ENCODE peak calls at places on chromosome 21, in nine cellular contexts. One of them, this sample, is unnamed.

GRCh38 chr21:18384771-18385170 is 18.8 kb downstream of the TMPRSS15 start:
- DNase-seq in lower lobe of right lung: no peak
- DNase-seq in mammary epithelial cell: peak
- DNase-seq in brain microvascular endothelial cell: no peak
- DNase-seq in mesendoderm: peak
- DNase-seq in hepatocyte: peak
- DNase-seq in body of pancreas: no peak
- DNase-seq in heart left ventricle: no peak
- DNase-seq in Karpas-422: peak
- DNase-seq in this sample: no peak

GRCh38 chr21:43864806-43865470 is at the start of gene AGPAT3:
- DNase-seq in Karpas-422: peak
- DNase-seq in hepatocyte: peak
- DNase-seq in brain microvascular endothelial cell: no peak
- DNase-seq in body of pancreas: no peak
- DNase-seq in heart left ventricle: peak
- DNase-seq in mammary epithelial cell: no peak
- DNase-seq in lower lobe of right lung: no peak
- DNase-seq in mesendoderm: no peak
- DNase-seq in this sample: no peak

GRCh38 chr21:43603641-43604504 is 55.4 kb downstream of the HSF2BP start:
- DNase-seq in mesendoderm: peak
- DNase-seq in brain microvascular endothelial cell: peak
- DNase-seq in mammary epithelial cell: peak
- DNase-seq in heart left ventricle: no peak
- DNase-seq in body of pancreas: no peak
- DNase-seq in Karpas-422: no peak
- DNase-seq in hepatocyte: no peak
- DNase-seq in lower lobe of right lung: no peak
- DNase-seq in this sample: no peak

GRCh38 chr21:43269461-43269860 is 100.7 kb downstream of the CRYAA start:
- DNase-seq in lower lobe of right lung: peak
- DNase-seq in brain microvascular endothelial cell: no peak
- DNase-seq in mammary epithelial cell: no peak
- DNase-seq in Karpas-422: peak
- DNase-seq in body of pancreas: no peak
- DNase-seq in hepatocyte: no peak
- DNase-seq in mesendoderm: peak
- DNase-seq in heart left ventricle: peak
- DNase-seq in this sample: no peak

GRCh38 chr21:14646893-14647292 is 100.8 kb upstream of the SAMSN1 start:
- DNase-seq in mammary epithelial cell: no peak
- DNase-seq in body of pancreas: no peak
- DNase-seq in mesendoderm: no peak
- DNase-seq in brain microvascular endothelial cell: no peak
- DNase-seq in Karpas-422: no peak
- DNase-seq in heart left ventricle: no peak
- DNase-seq in hepatocyte: no peak
- DNase-seq in lower lobe of right lung: no peak
- DNase-seq in this sample: no peak

GRCh38 chr21:18298228-18298627 is 53.6 kb downstream of the CHODL start:
- DNase-seq in mammary epithelial cell: no peak
- DNase-seq in body of pancreas: no peak
- DNase-seq in hepatocyte: no peak
- DNase-seq in mesendoderm: peak
- DNase-seq in lower lobe of right lung: no peak
- DNase-seq in brain microvascular endothelial cell: no peak
- DNase-seq in Karpas-422: no peak
- DNase-seq in heart left ventricle: no peak
- DNase-seq in this sample: no peak

GRCh38 chr21:19468981-19469715 is 1065.6 kb upstream of the TMPRSS15 start:
- DNase-seq in mammary epithelial cell: no peak
- DNase-seq in mesendoderm: no peak
- DNase-seq in brain microvascular endothelial cell: no peak
- DNase-seq in hepatocyte: peak
- DNase-seq in body of pancreas: no peak
- DNase-seq in Karpas-422: no peak
- DNase-seq in lower lobe of right lung: no peak
- DNase-seq in heart left ventricle: no peak
- DNase-seq in this sample: no peak

GRCh38 chr21:27813750-27814149 is 846.9 kb upstream of the ADAMTS5 start:
- DNase-seq in heart left ventricle: peak
- DNase-seq in brain microvascular endothelial cell: no peak
- DNase-seq in Karpas-422: no peak
- DNase-seq in hepatocyte: no peak
- DNase-seq in body of pancreas: no peak
- DNase-seq in lower lobe of right lung: no peak
- DNase-seq in mammary epithelial cell: peak
- DNase-seq in mesendoderm: no peak
- DNase-seq in this sample: no peak

GRCh38 chr21:25370311-25370744 is 237.0 kb downstream of the MRPL39 start:
- DNase-seq in lower lobe of right lung: no peak
- DNase-seq in mesendoderm: peak
- DNase-seq in hepatocyte: peak
- DNase-seq in body of pancreas: peak
- DNase-seq in heart left ventricle: no peak
- DNase-seq in mammary epithelial cell: peak
- DNase-seq in brain microvascular endothelial cell: peak
- DNase-seq in Karpas-422: no peak
- DNase-seq in this sample: no peak

GRCh38 chr21:23017989-23018388 is 2019.8 kb downstream of the NCAM2 start:
- DNase-seq in mammary epithelial cell: no peak
- DNase-seq in brain microvascular endothelial cell: no peak
- DNase-seq in hepatocyte: no peak
- DNase-seq in lower lobe of right lung: no peak
- DNase-seq in mesendoderm: no peak
- DNase-seq in heart left ventricle: no peak
- DNase-seq in body of pancreas: no peak
- DNase-seq in Karpas-422: no peak
- DNase-seq in this sample: no peak
- H3K27ac ChIP-seq in mammary epithelial cell: no peak
- H3K27ac ChIP-seq in brain microvascular endothelial cell: no peak
- H3K27ac ChIP-seq in hepatocyte: no peak
- H3K27ac ChIP-seq in lower lobe of right lung: no peak
- H3K27ac ChIP-seq in mesendoderm: no peak
- H3K27ac ChIP-seq in heart left ventricle: no peak
- H3K27ac ChIP-seq in body of pancreas: no peak
- H3K27ac ChIP-seq in Karpas-422: no peak
- H3K27ac ChIP-seq in this sample: no peak

DNA sequence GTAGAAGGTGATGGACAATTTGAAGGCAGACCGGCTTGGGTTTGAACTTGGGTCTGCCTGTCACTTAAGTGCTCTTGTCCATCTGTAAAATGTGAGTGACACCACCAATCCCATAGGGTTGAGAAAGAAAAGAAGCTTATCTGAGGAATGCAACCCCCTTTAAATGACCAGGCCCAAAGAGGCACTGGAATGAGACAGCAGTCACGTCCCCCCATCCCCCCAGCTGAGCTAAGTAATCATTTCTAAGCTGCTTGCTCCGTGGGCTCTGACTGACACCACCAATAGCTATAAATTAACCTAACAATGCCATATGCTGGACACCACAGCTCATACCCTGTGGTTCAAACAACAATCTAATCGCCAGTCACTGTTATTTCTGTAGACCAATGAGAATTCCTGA is 15.1 kb downstream of the LCA5L start:
- DNase-seq in body of pancreas: no peak
- DNase-seq in Karpas-422: no peak
- DNase-seq in hepatocyte: no peak
- DNase-seq in brain microvascular endothelial cell: no peak
- DNase-seq in lower lobe of right lung: no peak
- DNase-seq in mesendoderm: peak
- DNase-seq in heart left ventricle: no peak
- DNase-seq in mammary epithelial cell: no peak
- DNase-seq in this sample: no peak
- H3K27ac ChIP-seq in body of pancreas: no peak
- H3K27ac ChIP-seq in Karpas-422: no peak
- H3K27ac ChIP-seq in hepatocyte: no peak
- H3K27ac ChIP-seq in brain microvascular endothelial cell: no peak
- H3K27ac ChIP-seq in lower lobe of right lung: no peak
- H3K27ac ChIP-seq in mesendoderm: peak
- H3K27ac ChIP-seq in heart left ventricle: no peak
- H3K27ac ChIP-seq in mammary epithelial cell: no peak
- H3K27ac ChIP-seq in this sample: no peak

GRCh38 chr21:37036177-37036576 is 29.7 kb downstream of the RIPPLY3 start:
- DNase-seq in mesendoderm: no peak
- DNase-seq in lower lobe of right lung: no peak
- DNase-seq in brain microvascular endothelial cell: no peak
- DNase-seq in hepatocyte: no peak
- DNase-seq in Karpas-422: no peak
- DNase-seq in mammary epithelial cell: no peak
- DNase-seq in heart left ventricle: no peak
- DNase-seq in body of pancreas: no peak
- DNase-seq in this sample: no peak

GRCh38 chr21:37028579-37028978 is 22.1 kb downstream of the RIPPLY3 start:
- DNase-seq in lower lobe of right lung: no peak
- DNase-seq in brain microvascular endothelial cell: no peak
- DNase-seq in mammary epithelial cell: no peak
- DNase-seq in body of pancreas: no peak
- DNase-seq in mesendoderm: no peak
- DNase-seq in heart left ventricle: no peak
- DNase-seq in Karpas-422: no peak
- DNase-seq in hepatocyte: no peak
- DNase-seq in this sample: no peak

GRCh38 chr21:37030864-37031263 is 24.4 kb downstream of the RIPPLY3 start:
- DNase-seq in heart left ventricle: no peak
- DNase-seq in lower lobe of right lung: no peak
- DNase-seq in mammary epithelial cell: no peak
- DNase-seq in body of pancreas: no peak
- DNase-seq in Karpas-422: no peak
- DNase-seq in mesendoderm: no peak
- DNase-seq in brain microvascular endothelial cell: no peak
- DNase-seq in hepatocyte: no peak
- DNase-seq in this sample: no peak

GRCh38 chr21:37032293-37032692 is 25.8 kb downstream of the RIPPLY3 start:
- DNase-seq in brain microvascular endothelial cell: no peak
- DNase-seq in lower lobe of right lung: no peak
- DNase-seq in hepatocyte: no peak
- DNase-seq in body of pancreas: no peak
- DNase-seq in mesendoderm: no peak
- DNase-seq in Karpas-422: no peak
- DNase-seq in mammary epithelial cell: no peak
- DNase-seq in heart left ventricle: no peak
- DNase-seq in this sample: no peak

GRCh38 chr21:37032877-37033471 is 26.5 kb downstream of the RIPPLY3 start:
- DNase-seq in body of pancreas: no peak
- DNase-seq in hepatocyte: peak
- DNase-seq in lower lobe of right lung: no peak
- DNase-seq in Karpas-422: no peak
- DNase-seq in mammary epithelial cell: peak
- DNase-seq in heart left ventricle: no peak
- DNase-seq in mesendoderm: no peak
- DNase-seq in brain microvascular endothelial cell: peak
- DNase-seq in this sample: no peak
- H3K27ac ChIP-seq in body of pancreas: no peak
- H3K27ac ChIP-seq in hepatocyte: no peak
- H3K27ac ChIP-seq in lower lobe of right lung: no peak
- H3K27ac ChIP-seq in Karpas-422: no peak
- H3K27ac ChIP-seq in mammary epithelial cell: no peak
- H3K27ac ChIP-seq in heart left ventricle: no peak
- H3K27ac ChIP-seq in mesendoderm: no peak
- H3K27ac ChIP-seq in brain microvascular endothelial cell: no peak
- H3K27ac ChIP-seq in this sample: no peak

GRCh38 chr21:32367158-32367557 is 25.7 kb downstream of the URB1 start:
- DNase-seq in mammary epithelial cell: no peak
- DNase-seq in hepatocyte: no peak
- DNase-seq in heart left ventricle: no peak
- DNase-seq in body of pancreas: no peak
- DNase-seq in lower lobe of right lung: no peak
- DNase-seq in Karpas-422: no peak
- DNase-seq in brain microvascular endothelial cell: no peak
- DNase-seq in mesendoderm: no peak
- DNase-seq in this sample: no peak
- H3K27ac ChIP-seq in mammary epithelial cell: no peak
- H3K27ac ChIP-seq in hepatocyte: no peak
- H3K27ac ChIP-seq in heart left ventricle: peak
- H3K27ac ChIP-seq in body of pancreas: no peak
- H3K27ac ChIP-seq in lower lobe of right lung: no peak
- H3K27ac ChIP-seq in Karpas-422: no peak
- H3K27ac ChIP-seq in brain microvascular endothelial cell: no peak
- H3K27ac ChIP-seq in mesendoderm: no peak
- H3K27ac ChIP-seq in this sample: no peak

DNA sequence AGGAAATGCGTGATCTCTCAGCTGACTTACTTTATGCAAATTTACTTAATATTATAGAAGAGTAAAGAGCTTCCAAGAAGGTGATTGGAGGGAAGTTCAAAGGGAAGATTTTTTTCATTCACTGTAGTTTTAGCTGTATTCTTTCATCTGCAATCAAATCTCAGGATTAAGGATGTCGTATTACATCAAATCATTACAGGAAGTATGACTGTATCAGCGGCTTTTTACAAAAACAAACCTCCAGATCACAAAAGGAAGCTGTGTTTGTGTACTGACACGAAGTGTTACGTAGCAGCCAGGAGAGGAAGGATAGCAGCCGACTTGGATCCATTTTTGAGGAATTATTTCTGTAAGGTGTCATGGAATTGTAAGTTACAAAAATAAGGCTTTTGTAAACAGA is 49.6 kb downstream of the KCNJ15 start:
- DNase-seq in hepatocyte: no peak
- DNase-seq in brain microvascular endothelial cell: peak
- DNase-seq in mammary epithelial cell: peak
- DNase-seq in Karpas-422: no peak
- DNase-seq in mesendoderm: no peak
- DNase-seq in body of pancreas: no peak
- DNase-seq in heart left ventricle: no peak
- DNase-seq in lower lobe of right lung: no peak
- DNase-seq in this sample: no peak
- H3K27ac ChIP-seq in hepatocyte: no peak
- H3K27ac ChIP-seq in brain microvascular endothelial cell: peak
- H3K27ac ChIP-seq in mammary epithelial cell: no peak
- H3K27ac ChIP-seq in Karpas-422: no peak
- H3K27ac ChIP-seq in mesendoderm: no peak
- H3K27ac ChIP-seq in body of pancreas: peak
- H3K27ac ChIP-seq in heart left ventricle: no peak
- H3K27ac ChIP-seq in lower lobe of right lung: peak
- H3K27ac ChIP-seq in this sample: peak

This sample was measured in thoracic aorta.